ENCODE peak calls at places on chromosomes 16 and 17, in seven cellular contexts. One of them, this sample, is unnamed.
A peak's percentile ranks its signal among the peaks of the same experiment; 100 is the strongest.

GRCh38 chr17:56681561-56682266 is 88.2 kb downstream of the NOG start:
- DNase-seq in heart right ventricle: no peak
- DNase-seq in LoVo: peak; percentile 33
- DNase-seq in MV-4-11: peak; percentile 78
- DNase-seq in bronchial epithelial cell: peak; percentile 93
- DNase-seq in HFFc6: peak; percentile 85
- DNase-seq in GM12864: peak; percentile 7
- DNase-seq in this sample: peak; percentile 99

GRCh38 chr17:77313831-77314230 is 173.1 kb downstream of the SEC14L1 start:
- DNase-seq in bronchial epithelial cell: no peak
- DNase-seq in heart right ventricle: no peak
- DNase-seq in LoVo: no peak
- DNase-seq in HFFc6: no peak
- DNase-seq in GM12864: no peak
- DNase-seq in MV-4-11: no peak
- DNase-seq in this sample: no peak

GRCh38 chr17:27485125-27485524 is 28.9 kb downstream of the KSR1 start:
- DNase-seq in HFFc6: no peak
- DNase-seq in MV-4-11: no peak
- DNase-seq in GM12864: no peak
- DNase-seq in LoVo: no peak
- DNase-seq in bronchial epithelial cell: no peak
- DNase-seq in heart right ventricle: no peak
- DNase-seq in this sample: no peak

GRCh38 chr17:71273451-71273850 is 847.4 kb upstream of the SOX9 start:
- DNase-seq in GM12864: no peak
- DNase-seq in HFFc6: no peak
- DNase-seq in bronchial epithelial cell: no peak
- DNase-seq in heart right ventricle: no peak
- DNase-seq in MV-4-11: no peak
- DNase-seq in LoVo: no peak
- DNase-seq in this sample: no peak

GRCh38 chr17:20159406-20160075 is 150.4 kb downstream of the SPECC1 start:
- DNase-seq in HFFc6: no peak
- DNase-seq in GM12864: no peak
- DNase-seq in heart right ventricle: no peak
- DNase-seq in bronchial epithelial cell: no peak
- DNase-seq in LoVo: no peak
- DNase-seq in MV-4-11: no peak
- DNase-seq in this sample: no peak

GRCh38 chr17:4444782-4445473 is 11.2 kb downstream of the SPNS3 start:
- DNase-seq in LoVo: peak; percentile 46
- DNase-seq in heart right ventricle: peak; percentile 71
- DNase-seq in HFFc6: no peak
- DNase-seq in GM12864: no peak
- DNase-seq in MV-4-11: peak; percentile 19
- DNase-seq in bronchial epithelial cell: peak; percentile 39
- DNase-seq in this sample: no peak

GRCh38 chr16:543301-544164 is 16.0 kb downstream of the CAPN15 start:
- DNase-seq in MV-4-11: no peak
- DNase-seq in HFFc6: no peak
- DNase-seq in heart right ventricle: no peak
- DNase-seq in bronchial epithelial cell: no peak
- DNase-seq in GM12864: no peak
- DNase-seq in LoVo: no peak
- DNase-seq in this sample: no peak

GRCh38 chr16:70700101-70701020 is 14.5 kb upstream of the MTSS2 start:
- DNase-seq in MV-4-11: peak; percentile 78
- DNase-seq in GM12864: no peak
- DNase-seq in LoVo: no peak
- DNase-seq in HFFc6: no peak
- DNase-seq in bronchial epithelial cell: peak; percentile 86
- DNase-seq in heart right ventricle: peak; percentile 79
- DNase-seq in this sample: no peak

GRCh38 chr16:11181889-11182279 is 74.1 kb downstream of the SOCS1 start:
- DNase-seq in GM12864: no peak
- DNase-seq in LoVo: no peak
- DNase-seq in HFFc6: no peak
- DNase-seq in MV-4-11: peak; percentile 90
- DNase-seq in heart right ventricle: no peak
- DNase-seq in bronchial epithelial cell: peak; percentile 29
- DNase-seq in this sample: peak; percentile 12

GRCh38 chr17:8880466-8880865 is 13.0 kb upstream of the PIK3R6 start:
- DNase-seq in heart right ventricle: no peak
- DNase-seq in LoVo: no peak
- DNase-seq in bronchial epithelial cell: no peak
- DNase-seq in GM12864: no peak
- DNase-seq in HFFc6: no peak
- DNase-seq in MV-4-11: no peak
- DNase-seq in this sample: no peak

GRCh38 chr16:57060323-57061083 is 31.9 kb upstream of the CPNE2 start:
- DNase-seq in LoVo: no peak
- DNase-seq in HFFc6: no peak
- DNase-seq in heart right ventricle: no peak
- DNase-seq in bronchial epithelial cell: no peak
- DNase-seq in GM12864: no peak
- DNase-seq in MV-4-11: no peak
- DNase-seq in this sample: no peak

GRCh38 chr16:3007957-3008748 is 4.6 kb upstream of the CLDN9 start:
- DNase-seq in GM12864: no peak
- DNase-seq in MV-4-11: peak; percentile 61
- DNase-seq in HFFc6: no peak
- DNase-seq in bronchial epithelial cell: no peak
- DNase-seq in heart right ventricle: no peak
- DNase-seq in LoVo: no peak
- DNase-seq in this sample: no peak

GRCh38 chr16:14301150-14302030 is 230.3 kb downstream of the MRTFB start:
- DNase-seq in bronchial epithelial cell: peak; percentile 23
- DNase-seq in LoVo: no peak
- DNase-seq in HFFc6: no peak
- DNase-seq in heart right ventricle: peak; percentile 37
- DNase-seq in MV-4-11: no peak
- DNase-seq in GM12864: no peak
- DNase-seq in this sample: no peak

GRCh38 chr16:24921229-24921628 is 75.5 kb downstream of the SLC5A11 start:
- DNase-seq in MV-4-11: no peak
- DNase-seq in bronchial epithelial cell: no peak
- DNase-seq in GM12864: no peak
- DNase-seq in heart right ventricle: no peak
- DNase-seq in HFFc6: no peak
- DNase-seq in LoVo: no peak
- DNase-seq in this sample: no peak

GRCh38 chr17:30093463-30094147 is 23.0 kb upstream of the NSRP1 start:
- DNase-seq in HFFc6: peak; percentile 61
- DNase-seq in heart right ventricle: no peak
- DNase-seq in bronchial epithelial cell: peak; percentile 44
- DNase-seq in GM12864: no peak
- DNase-seq in MV-4-11: peak; percentile 59
- DNase-seq in LoVo: peak; percentile 51
- DNase-seq in this sample: no peak

This sample was measured in astrocyte.